ENCODE peak calls at places on chromosomes 1 and 21, in eight cellular contexts. H, P, R, A, Q, T, X and Z are unnamed samples.

GRCh38 chr1:159781992-159782391 is 1.2 kb downstream of the DUSP23 start:
- DNase-seq in H (no peak), P (no peak), R (no peak), A (no peak), Q (no peak), T (no peak), X (no peak), Z (no peak)

GRCh38 chr1:35571263-35571662 is 1.9 kb upstream of the TFAP2E start:
- DNase-seq in H (peak), P (no peak), R (no peak), A (no peak), Q (no peak), T (no peak), X (no peak), Z (no peak)

GRCh38 chr1:214312530-214313051 is 31.6 kb downstream of the SMYD2 start:
- DNase-seq in H (no peak), P (no peak), R (no peak), A (peak), Q (no peak), T (no peak), X (no peak), Z (no peak)

GRCh38 chr1:205502111-205502810 is 2.2 kb upstream of the CDK18 start:
- DNase-seq in H (no peak), P (no peak), R (no peak), A (no peak), Q (no peak), T (no peak), X (no peak), Z (no peak)

GRCh38 chr1:37845781-37846180 is 13.6 kb downstream of the MTF1 start:
- DNase-seq in H (no peak), P (no peak), R (no peak), A (no peak), Q (no peak), T (no peak), X (no peak), Z (no peak)

GRCh38 chr21:17709266-17709611 is 96.5 kb upstream of the BTG3 start:
- DNase-seq in H (no peak), P (peak), R (no peak), A (no peak), Q (no peak), T (no peak), X (no peak), Z (no peak)

GRCh38 chr1:227306689-227307088 is 11.6 kb downstream of the CDC42BPA start:
- DNase-seq in H (no peak), P (no peak), R (no peak), A (no peak), Q (no peak), T (no peak), X (no peak), Z (no peak)

GRCh38 chr21:37667380-37667779 is 248.9 kb downstream of the KCNJ6 start:
- DNase-seq in H (no peak), P (no peak), R (no peak), A (no peak), Q (no peak), T (no peak), X (no peak), Z (no peak)

GRCh38 chr1:61253059-61253735 is 170.8 kb downstream of the NFIA start:
- DNase-seq in H (peak), P (no peak), R (peak), A (peak), Q (peak), T (peak), X (peak), Z (no peak)

GRCh38 chr21:43985690-43986251 is 26.3 kb upstream of the TRAPPC10 start:
- DNase-seq in H (no peak), P (no peak), R (no peak), A (no peak), Q (no peak), T (no peak), X (no peak), Z (no peak)

GRCh38 chr1:92832537-92833160 is 809 bp downstream of the RPL5 start:
- DNase-seq in H (no peak), P (no peak), R (no peak), A (peak), Q (peak), T (peak), X (no peak), Z (no peak)

GRCh38 chr1:923131-923990 is at the start of gene SAMD11:
- DNase-seq in H (peak), P (no peak), R (peak), A (peak), Q (peak), T (peak), X (peak), Z (peak)

GRCh38 chr1:200291106-200291505 is 118.7 kb downstream of the ZNF281 start:
- DNase-seq in H (no peak), P (no peak), R (no peak), A (no peak), Q (no peak), T (no peak), X (no peak), Z (no peak)

GRCh38 chr21:45456836-45457160 is 51.8 kb downstream of the COL18A1 start:
- DNase-seq in H (no peak), P (no peak), R (no peak), A (no peak), Q (no peak), T (no peak), X (no peak), Z (no peak)

GRCh38 chr1:19640363-19641316 is 3.5 kb upstream of the NBL1 start:
- DNase-seq in H (peak), P (no peak), R (no peak), A (no peak), Q (no peak), T (peak), X (no peak), Z (no peak)

GRCh38 chr1:59682405-59683080 is 132.2 kb upstream of the HOOK1 start:
- DNase-seq in H (no peak), P (no peak), R (no peak), A (no peak), Q (peak), T (peak), X (no peak), Z (no peak)

GRCh38 chr1:92623187-92623778 is 136.6 kb upstream of the GFI1 start:
- DNase-seq in H (no peak), P (peak), R (no peak), A (no peak), Q (peak), T (peak), X (no peak), Z (no peak)

GRCh38 chr1:218673170-218673569 is 328.0 kb downstream of the TGFB2 start:
- DNase-seq in H (no peak), P (no peak), R (no peak), A (no peak), Q (no peak), T (no peak), X (no peak), Z (no peak)

GRCh38 chr1:104795931-104796330 is 1046.2 kb downstream of the AMY1C start:
- DNase-seq in H (no peak), P (no peak), R (no peak), A (no peak), Q (no peak), T (no peak), X (no peak), Z (no peak)

GRCh38 chr1:227043755-227044154 is 103.7 kb downstream of the COQ8A start:
- DNase-seq in H (no peak), P (no peak), R (no peak), A (no peak), Q (peak), T (peak), X (no peak), Z (no peak)

GRCh38 chr1:40064797-40065492 is 24.4 kb downstream of the CAP1 start:
- DNase-seq in H (no peak), P (peak), R (no peak), A (no peak), Q (no peak), T (no peak), X (no peak), Z (no peak)

GRCh38 chr1:232979596-232979995 is 29.2 kb downstream of the NTPCR start:
- DNase-seq in H (no peak), P (peak), R (no peak), A (no peak), Q (no peak), T (no peak), X (no peak), Z (no peak)

GRCh38 chr1:170078610-170079189 is 4.2 kb upstream of the KIFAP3 start:
- DNase-seq in H (no peak), P (no peak), R (no peak), A (no peak), Q (no peak), T (no peak), X (no peak), Z (no peak)

GRCh38 chr1:218674280-218674773 is 329.2 kb downstream of the TGFB2 start:
- DNase-seq in H (no peak), P (no peak), R (peak), A (peak), Q (peak), T (peak), X (no peak), Z (peak)

GRCh38 chr1:207317561-207317960 is 3.9 kb upstream of the CD55 start:
- DNase-seq in H (no peak), P (no peak), R (no peak), A (no peak), Q (no peak), T (no peak), X (no peak), Z (no peak)

GRCh38 chr1:15885701-15886612 is 38.5 kb downstream of the SPEN start:
- DNase-seq in H (peak), P (no peak), R (peak), A (peak), Q (peak), T (peak), X (peak), Z (peak)

GRCh38 chr21:43034826-43035225 is 40.8 kb downstream of the CBS start:
- DNase-seq in H (no peak), P (no peak), R (no peak), A (no peak), Q (no peak), T (no peak), X (no peak), Z (no peak)

GRCh38 chr1:52139817-52140540 is 1.9 kb upstream of the ZFYVE9 start:
- DNase-seq in H (no peak), P (peak), R (no peak), A (peak), Q (peak), T (peak), X (no peak), Z (no peak)

GRCh38 chr1:3661631-3662030 is 9.3 kb downstream of the TP73 start:
- DNase-seq in H (no peak), P (no peak), R (no peak), A (no peak), Q (no peak), T (no peak), X (no peak), Z (no peak)

GRCh38 chr1:1669468-1670440 is 10.9 kb upstream of the CDK11B start:
- DNase-seq in H (no peak), P (peak), R (no peak), A (no peak), Q (no peak), T (no peak), X (no peak), Z (no peak)

GRCh38 chr1:206728588-206728987 is 42.0 kb upstream of the IL19 start:
- DNase-seq in H (no peak), P (no peak), R (no peak), A (no peak), Q (no peak), T (no peak), X (peak), Z (no peak)

GRCh38 chr1:233750139-233750538 is 136.2 kb downstream of the KCNK1 start:
- DNase-seq in H (no peak), P (no peak), R (no peak), A (no peak), Q (no peak), T (no peak), X (no peak), Z (no peak)

GRCh38 chr1:44519035-44519676 is 114.1 kb downstream of the RNF220 start:
- DNase-seq in H (no peak), P (no peak), R (peak), A (no peak), Q (no peak), T (no peak), X (no peak), Z (no peak)

GRCh38 chr1:117366982-117367768 is at the start of gene MAN1A2:
- DNase-seq in H (peak), P (peak), R (peak), A (peak), Q (peak), T (peak), X (peak), Z (peak)

DNA sequence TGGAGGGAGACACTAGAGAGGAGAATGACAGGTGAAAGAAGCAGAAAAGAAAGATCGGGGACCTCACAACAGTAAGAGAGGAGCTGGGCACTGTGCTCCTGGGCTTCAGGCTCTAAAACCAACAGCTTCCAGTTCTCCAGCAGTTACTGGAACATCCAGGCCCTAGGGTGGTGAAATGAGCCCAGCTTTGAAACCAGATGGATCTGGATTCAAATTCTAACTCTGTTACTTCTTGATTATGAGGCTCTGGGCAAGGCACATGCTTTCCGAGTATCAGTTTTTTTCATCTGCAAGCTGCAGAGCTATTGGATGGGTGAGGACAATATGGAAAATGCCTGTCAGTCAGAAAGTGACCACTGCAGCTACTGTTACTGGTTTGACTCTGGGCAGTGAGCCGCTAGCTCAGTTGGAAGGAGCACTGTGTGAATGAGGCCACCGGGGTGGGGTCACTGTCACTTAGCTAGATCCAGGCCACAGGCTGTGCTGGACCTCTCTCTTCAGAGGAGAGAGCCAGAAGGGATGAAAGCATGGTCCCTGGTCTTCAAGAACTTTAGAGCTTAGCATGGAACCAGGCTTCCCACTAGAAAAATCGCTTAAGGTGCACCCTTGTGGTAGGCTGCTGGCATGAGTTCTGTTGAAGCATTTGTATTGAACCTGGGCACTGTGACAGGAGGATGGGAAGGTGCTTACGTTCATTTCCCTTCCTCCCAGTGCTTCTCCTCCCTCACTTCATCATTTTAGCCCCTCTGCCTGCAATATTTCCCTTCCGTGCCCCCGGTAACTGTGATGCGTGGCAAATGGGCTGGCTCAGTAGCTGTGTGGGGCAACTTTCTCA is 12.2 kb downstream of the PLEKHO1 start:
- DNase-seq in H (no peak), P (no peak), R (no peak), A (no peak), Q (no peak), T (no peak), X (no peak), Z (no peak)
- TF ChIP-seq CTCF in H (no peak), P (peak), R (no peak), A (no peak), Q (no peak), T (no peak), X (no peak), Z (no peak)

GRCh38 chr21:16002872-16003466 is 273.2 kb downstream of the USP25 start:
- DNase-seq in H (no peak), P (no peak), R (no peak), A (no peak), Q (peak), T (peak), X (no peak), Z (no peak)
- TF ChIP-seq CTCF in H (no peak), P (no peak), R (no peak), A (no peak), Q (peak), T (peak), X (no peak), Z (peak)

DNA sequence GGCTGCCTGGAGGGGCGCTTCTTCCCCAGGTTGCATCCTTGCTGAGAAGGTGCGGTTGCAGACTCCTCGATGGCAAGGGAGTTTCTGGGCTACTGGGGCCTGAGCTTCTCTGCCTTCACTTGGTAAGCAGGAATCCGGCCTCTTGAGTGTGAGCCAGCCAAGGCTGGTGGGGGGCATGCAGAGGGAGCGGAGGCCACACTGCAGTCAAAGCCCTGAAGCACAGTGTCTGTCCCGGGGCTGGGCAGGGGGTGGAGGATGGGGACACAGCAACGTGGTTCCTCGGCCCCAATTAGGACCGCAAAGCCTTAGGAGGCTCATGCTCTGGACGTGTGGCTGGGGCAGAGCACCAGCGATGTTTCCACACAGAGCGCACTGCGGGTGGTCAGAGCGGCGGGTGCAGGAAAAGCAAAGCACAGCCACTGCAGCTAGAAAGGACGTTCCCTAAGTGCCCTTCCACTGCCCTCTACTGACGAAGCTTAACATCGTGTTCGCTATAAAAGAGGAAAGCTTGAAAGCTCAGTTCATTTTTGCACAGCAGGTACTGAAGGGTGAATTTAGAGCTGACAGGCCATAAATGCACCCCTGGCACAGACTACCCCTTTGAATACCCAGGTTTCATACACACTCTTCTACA is 60.7 kb upstream of the COG2 start:
- DNase-seq in H (no peak), P (no peak), R (no peak), A (no peak), Q (no peak), T (no peak), X (no peak), Z (no peak)
- TF ChIP-seq CTCF in H (no peak), P (peak), R (no peak), A (no peak), Q (no peak), T (no peak), X (no peak), Z (no peak)

GRCh38 chr1:184664042-184664659 is 90.5 kb downstream of the EDEM3 start:
- DNase-seq in H (peak), P (peak), R (peak), A (peak), Q (peak), T (peak), X (peak), Z (peak)
- TF ChIP-seq CTCF in H (peak), P (peak), R (peak), A (peak), Q (peak), T (peak), X (peak), Z (peak)

GRCh38 chr1:33050221-33051076 is 13.8 kb upstream of the AK2 start:
- DNase-seq in H (no peak), P (no peak), R (peak), A (peak), Q (peak), T (peak), X (no peak), Z (no peak)
- TF ChIP-seq CTCF in H (peak), P (no peak), R (peak), A (no peak), Q (peak), T (no peak), X (no peak), Z (no peak)

DNA sequence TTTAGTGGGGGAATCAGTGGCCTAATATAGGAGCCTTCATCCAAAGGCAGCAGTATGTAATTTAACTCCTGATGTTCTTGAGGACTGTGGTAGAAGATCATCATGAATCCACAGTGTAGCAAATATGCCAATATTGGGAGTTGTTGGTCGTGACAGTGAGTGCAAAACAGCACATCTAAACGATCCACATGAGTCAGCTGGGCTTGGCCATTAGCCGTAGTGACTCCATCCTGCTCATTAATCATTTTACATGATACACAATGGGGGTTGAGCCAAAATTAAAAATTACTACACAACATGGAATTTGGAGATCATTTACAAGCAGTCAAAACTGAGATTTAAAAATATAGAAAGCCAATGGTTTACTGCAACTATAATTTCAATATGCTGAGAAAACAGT is 653.9 kb upstream of the CAMK1G start:
- DNase-seq in H (no peak), P (no peak), R (no peak), A (no peak), Q (peak), T (no peak), X (no peak), Z (no peak)
- TF ChIP-seq CTCF in H (no peak), P (no peak), R (no peak), A (no peak), Q (no peak), T (no peak), X (no peak), Z (no peak)

GRCh38 chr1:163027610-163028009 is 41.6 kb upstream of the RGS4 start:
- DNase-seq in H (no peak), P (no peak), R (no peak), A (no peak), Q (no peak), T (no peak), X (no peak), Z (no peak)

GRCh38 chr1:163022129-163022528 is 47.0 kb upstream of the RGS4 start:
- DNase-seq in H (no peak), P (no peak), R (no peak), A (no peak), Q (no peak), T (no peak), X (no peak), Z (no peak)
- TF ChIP-seq CTCF in H (no peak), P (no peak), R (no peak), A (no peak), Q (no peak), T (no peak), X (no peak), Z (no peak)

DNA sequence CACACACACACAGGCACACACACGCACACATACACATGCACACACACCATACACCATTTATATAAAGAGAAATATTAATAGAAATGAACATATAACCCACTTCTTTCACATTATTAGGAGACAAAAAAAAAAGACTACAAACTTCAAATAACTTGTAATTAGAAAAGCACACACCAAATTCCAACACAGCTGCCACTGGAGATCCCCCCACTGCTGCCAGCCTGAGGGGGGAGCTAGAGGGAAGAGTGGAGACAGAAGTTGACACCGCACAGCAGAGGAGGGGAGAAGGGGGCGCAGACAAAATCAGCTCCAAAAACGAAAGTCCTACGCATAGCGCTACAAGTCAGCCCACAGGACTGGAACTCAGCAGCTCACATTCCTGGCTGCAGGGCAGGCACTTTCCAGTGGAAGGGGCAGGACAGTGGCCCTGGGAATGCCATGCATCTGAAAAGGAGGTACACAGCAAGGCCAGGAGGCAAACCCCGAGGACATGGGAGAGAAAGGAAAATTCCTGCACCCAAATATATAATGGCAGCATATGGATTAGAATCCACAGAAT is 36.5 kb downstream of the LGALS8 start:
- DNase-seq in H (no peak), P (no peak), R (no peak), A (no peak), Q (no peak), T (no peak), X (no peak), Z (no peak)
- TF ChIP-seq CTCF in H (no peak), P (no peak), R (no peak), A (no peak), Q (no peak), T (no peak), X (no peak), Z (no peak)

GRCh38 chr1:152479792-152480595 is 30.6 kb upstream of the LCE5A start:
- DNase-seq in H (peak), P (peak), R (peak), A (peak), Q (peak), T (no peak), X (no peak), Z (no peak)
- TF ChIP-seq CTCF in H (peak), P (peak), R (no peak), A (no peak), Q (peak), T (peak), X (no peak), Z (peak)